ENCODE peak calls at places on chromosomes 11 and 22, in four cellular contexts. E is non-pigmented ciliary epithelial cell, O is pancreas, R is HuH-7. V is an unnamed sample.

GRCh38 chr11:61735391-61735790 is 17.0 kb upstream of the MYRF start:
- DNase-seq in E (no peak), O (no peak), R (no peak), V (peak)

GRCh38 chr11:34198523-34198922 is 93.1 kb downstream of the NAT10 start:
- DNase-seq in E (no peak), O (no peak), R (no peak), V (no peak)

GRCh38 chr11:114080219-114080618 is 20.7 kb downstream of the ZBTB16 start:
- DNase-seq in E (no peak), O (no peak), R (no peak), V (no peak)

GRCh38 chr11:119729581-119730346 is 764 bp upstream of the NECTIN1 start:
- DNase-seq in E (no peak), O (peak), R (no peak), V (peak)

GRCh38 chr11:110735431-110736157 is 23.4 kb upstream of the ARHGAP20 start:
- DNase-seq in E (no peak), O (no peak), R (no peak), V (no peak)

GRCh38 chr22:40310081-40310770 is 36.1 kb upstream of the ADSL start:
- DNase-seq in E (peak), O (no peak), R (no peak), V (no peak)

GRCh38 chr22:45263790-45264269 is 20.9 kb upstream of the UPK3A start:
- DNase-seq in E (peak), O (peak), R (peak), V (no peak)

GRCh38 chr22:23212061-23213030 is 32.0 kb downstream of the BCR start:
- DNase-seq in E (no peak), O (no peak), R (no peak), V (no peak)

GRCh38 chr11:66700742-66701141 is 23.1 kb upstream of the RBM4B start:
- DNase-seq in E (no peak), O (no peak), R (no peak), V (no peak)

GRCh38 chr11:10355257-10355661 is 50.4 kb downstream of the ADM start:
- DNase-seq in E (no peak), O (no peak), R (no peak), V (no peak)

GRCh38 chr22:28019360-28019759 is 100.3 kb upstream of the PITPNB start:
- DNase-seq in E (no peak), O (no peak), R (no peak), V (peak)

GRCh38 chr22:22552630-22553029 is 6.4 kb downstream of the PRAME start:
- DNase-seq in E (no peak), O (no peak), R (no peak), V (no peak)

GRCh38 chr22:50251472-50252054 is 498 bp upstream of the HDAC10 start:
- DNase-seq in E (no peak), O (no peak), R (no peak), V (no peak)

GRCh38 chr11:118975771-118976709 is 4.5 kb downstream of the FOXR1 start:
- DNase-seq in E (no peak), O (no peak), R (no peak), V (no peak)

GRCh38 chr22:23053051-23053707 is 17.1 kb upstream of the GNAZ start:
- DNase-seq in E (no peak), O (no peak), R (peak), V (no peak)

GRCh38 chr22:22195265-22196017 is 49.1 kb upstream of the VPREB1 start:
- DNase-seq in E (peak), O (peak), R (peak), V (peak)

GRCh38 chr11:112637046-112637445 is 324.2 kb upstream of the NCAM1 start:
- DNase-seq in E (no peak), O (no peak), R (no peak), V (no peak)

GRCh38 chr11:118010738-118011461 is 24.7 kb downstream of the IL10RA start:
- DNase-seq in E (no peak), O (no peak), R (no peak), V (peak)